ENCODE peak calls at places on chromosomes 11 and 22, in eight cellular contexts. One of them, this sample, is unnamed.

GRCh38 chr11:66619080-66619554 is 2.7 kb downstream of the RBM14 start:
- DNase-seq in CD8-positive, alpha-beta T cell: no peak
- DNase-seq in heart right ventricle: no peak
- DNase-seq in BE2C: no peak
- DNase-seq in breast epithelium: no peak
- DNase-seq in PC-9: no peak
- DNase-seq in endodermal cell: no peak
- DNase-seq in uterus: no peak
- DNase-seq in this sample: no peak

GRCh38 chr11:42407379-42407778 is 904.4 kb upstream of the API5 start:
- DNase-seq in breast epithelium: no peak
- DNase-seq in uterus: no peak
- DNase-seq in CD8-positive, alpha-beta T cell: no peak
- DNase-seq in BE2C: peak; percentile 59
- DNase-seq in endodermal cell: peak; percentile 96
- DNase-seq in PC-9: no peak
- DNase-seq in heart right ventricle: no peak
- DNase-seq in this sample: no peak

GRCh38 chr11:102361100-102362021 is 14.3 kb downstream of the BIRC2 start:
- DNase-seq in PC-9: no peak
- DNase-seq in endodermal cell: no peak
- DNase-seq in BE2C: no peak
- DNase-seq in CD8-positive, alpha-beta T cell: peak; percentile 56
- DNase-seq in heart right ventricle: no peak
- DNase-seq in uterus: no peak
- DNase-seq in breast epithelium: no peak
- DNase-seq in this sample: no peak

GRCh38 chr11:73194034-73194507 is 24.0 kb upstream of the P2RY2 start:
- DNase-seq in BE2C: no peak
- DNase-seq in endodermal cell: no peak
- DNase-seq in CD8-positive, alpha-beta T cell: no peak
- DNase-seq in heart right ventricle: no peak
- DNase-seq in uterus: no peak
- DNase-seq in PC-9: no peak
- DNase-seq in breast epithelium: no peak
- DNase-seq in this sample: no peak

GRCh38 chr11:113035708-113036107 is 74.5 kb downstream of the NCAM1 start:
- DNase-seq in breast epithelium: no peak
- DNase-seq in uterus: no peak
- DNase-seq in PC-9: no peak
- DNase-seq in CD8-positive, alpha-beta T cell: no peak
- DNase-seq in heart right ventricle: no peak
- DNase-seq in BE2C: no peak
- DNase-seq in endodermal cell: no peak
- DNase-seq in this sample: no peak

GRCh38 chr22:18068381-18068988 is 9.3 kb upstream of the PEX26 start:
- DNase-seq in breast epithelium: peak; percentile 68
- DNase-seq in endodermal cell: no peak
- DNase-seq in CD8-positive, alpha-beta T cell: no peak
- DNase-seq in heart right ventricle: no peak
- DNase-seq in PC-9: no peak
- DNase-seq in BE2C: no peak
- DNase-seq in uterus: peak; percentile 46
- DNase-seq in this sample: no peak

GRCh38 chr22:43707650-43708049 is 104.5 kb downstream of the EFCAB6 start:
- DNase-seq in uterus: no peak
- DNase-seq in endodermal cell: no peak
- DNase-seq in breast epithelium: no peak
- DNase-seq in heart right ventricle: no peak
- DNase-seq in PC-9: no peak
- DNase-seq in BE2C: no peak
- DNase-seq in CD8-positive, alpha-beta T cell: no peak
- DNase-seq in this sample: no peak

GRCh38 chr11:72072348-72072747 is 8.0 kb downstream of the NUMA1 start:
- DNase-seq in endodermal cell: no peak
- DNase-seq in PC-9: peak; percentile 97
- DNase-seq in CD8-positive, alpha-beta T cell: no peak
- DNase-seq in heart right ventricle: no peak
- DNase-seq in BE2C: no peak
- DNase-seq in breast epithelium: no peak
- DNase-seq in uterus: no peak
- DNase-seq in this sample: peak; percentile 42

GRCh38 chr11:111349191-111349695 is 29.8 kb downstream of the POU2AF1 start:
- DNase-seq in endodermal cell: no peak
- DNase-seq in heart right ventricle: no peak
- DNase-seq in breast epithelium: no peak
- DNase-seq in CD8-positive, alpha-beta T cell: no peak
- DNase-seq in PC-9: no peak
- DNase-seq in BE2C: no peak
- DNase-seq in uterus: no peak
- DNase-seq in this sample: no peak

GRCh38 chr11:18352581-18352980 is 30.2 kb downstream of the GTF2H1 start:
- DNase-seq in PC-9: no peak
- DNase-seq in breast epithelium: no peak
- DNase-seq in CD8-positive, alpha-beta T cell: no peak
- DNase-seq in BE2C: no peak
- DNase-seq in endodermal cell: no peak
- DNase-seq in uterus: no peak
- DNase-seq in heart right ventricle: no peak
- DNase-seq in this sample: no peak
- H3K36me3 ChIP-seq in PC-9: peaks cover 40% of the 10 kb centered on the region
- H3K36me3 ChIP-seq in breast epithelium: no peaks in the 10 kb centered on the region
- H3K36me3 ChIP-seq in CD8-positive, alpha-beta T cell: peaks cover 15% of the 10 kb centered on the region
- H3K36me3 ChIP-seq in BE2C: no peaks in the 10 kb centered on the region
- H3K36me3 ChIP-seq in endodermal cell: peaks cover 74% of the 10 kb centered on the region
- H3K36me3 ChIP-seq in uterus: no peaks in the 10 kb centered on the region
- H3K36me3 ChIP-seq in heart right ventricle: peaks cover 89% of the 10 kb centered on the region
- H3K36me3 ChIP-seq in this sample: no peaks in the 10 kb centered on the region

DNA sequence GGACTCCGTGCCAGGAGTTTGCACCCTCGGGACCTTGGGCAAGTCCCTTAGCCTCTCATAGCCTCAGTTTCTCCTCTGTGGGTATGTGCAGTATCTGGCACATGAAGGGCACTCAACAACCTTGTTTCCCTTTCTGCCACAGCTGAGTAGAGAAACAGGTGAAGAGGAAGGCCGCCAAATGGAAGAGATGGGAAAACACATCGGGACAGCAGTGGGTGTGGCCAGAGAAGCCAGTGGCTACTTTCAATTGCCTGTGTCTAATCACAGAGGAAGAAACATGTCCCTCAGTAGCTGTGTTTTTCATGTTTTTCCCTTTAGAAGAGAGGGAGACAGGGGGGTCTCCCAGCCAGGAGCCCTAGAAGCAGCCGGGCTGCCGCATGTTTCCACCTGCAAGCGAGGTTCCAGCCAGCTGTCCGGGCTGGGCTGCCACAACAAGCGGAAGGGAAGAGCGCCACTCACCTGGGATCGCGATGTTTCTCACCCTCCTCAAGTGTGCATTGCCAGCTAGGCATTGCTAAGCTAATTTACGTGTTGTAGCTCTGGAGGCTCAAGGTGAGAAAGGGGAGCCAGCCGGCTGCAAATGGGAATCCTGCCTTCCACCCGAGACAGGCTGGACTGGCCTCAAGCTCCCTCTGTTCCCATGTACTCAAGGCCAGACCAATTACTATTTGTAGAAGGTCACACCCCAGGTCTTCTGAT is 16.7 kb downstream of the ASPHD2 start:
- DNase-seq in PC-9: no peak
- DNase-seq in breast epithelium: no peak
- DNase-seq in uterus: no peak
- DNase-seq in BE2C: no peak
- DNase-seq in CD8-positive, alpha-beta T cell: no peak
- DNase-seq in endodermal cell: no peak
- DNase-seq in heart right ventricle: no peak
- DNase-seq in this sample: no peak
- TF ChIP-seq CTCF in PC-9: no peak
- TF ChIP-seq CTCF in breast epithelium: no peak
- TF ChIP-seq CTCF in uterus: no peak
- TF ChIP-seq CTCF in BE2C: no peak
- TF ChIP-seq CTCF in CD8-positive, alpha-beta T cell: no peak
- TF ChIP-seq CTCF in endodermal cell: no peak
- TF ChIP-seq CTCF in heart right ventricle: no peak
- TF ChIP-seq CTCF in this sample: no peak

GRCh38 chr22:35322126-35322525 is 22.4 kb downstream of the TOM1 start:
- DNase-seq in heart right ventricle: peak; percentile 50
- DNase-seq in uterus: no peak
- DNase-seq in BE2C: no peak
- DNase-seq in breast epithelium: no peak
- DNase-seq in CD8-positive, alpha-beta T cell: no peak
- DNase-seq in endodermal cell: no peak
- DNase-seq in PC-9: no peak
- DNase-seq in this sample: no peak
- H3K36me3 ChIP-seq in heart right ventricle: peaks cover 88% of the 10 kb centered on the region
- H3K36me3 ChIP-seq in uterus: no peaks in the 10 kb centered on the region
- H3K36me3 ChIP-seq in BE2C: peaks cover 27% of the 10 kb centered on the region
- H3K36me3 ChIP-seq in breast epithelium: peaks cover 5% of the 10 kb centered on the region
- H3K36me3 ChIP-seq in CD8-positive, alpha-beta T cell: peaks cover 51% of the 10 kb centered on the region
- H3K36me3 ChIP-seq in endodermal cell: peaks cover 27% of the 10 kb centered on the region
- H3K36me3 ChIP-seq in PC-9: peaks cover 26% of the 10 kb centered on the region
- H3K36me3 ChIP-seq in this sample: peaks cover 5% of the 10 kb centered on the region

GRCh38 chr11:121113611-121114010 is 12.6 kb downstream of the TECTA start:
- DNase-seq in PC-9: no peak
- DNase-seq in breast epithelium: no peak
- DNase-seq in endodermal cell: peak; percentile 7
- DNase-seq in BE2C: no peak
- DNase-seq in uterus: no peak
- DNase-seq in CD8-positive, alpha-beta T cell: no peak
- DNase-seq in heart right ventricle: no peak
- DNase-seq in this sample: no peak

GRCh38 chr11:121122328-121122727 is 21.3 kb downstream of the TECTA start:
- DNase-seq in heart right ventricle: no peak
- DNase-seq in endodermal cell: no peak
- DNase-seq in BE2C: no peak
- DNase-seq in PC-9: no peak
- DNase-seq in breast epithelium: no peak
- DNase-seq in CD8-positive, alpha-beta T cell: no peak
- DNase-seq in uterus: no peak
- DNase-seq in this sample: no peak

GRCh38 chr11:121123670-121124069 is 22.6 kb downstream of the TECTA start:
- DNase-seq in PC-9: no peak
- DNase-seq in heart right ventricle: no peak
- DNase-seq in uterus: no peak
- DNase-seq in endodermal cell: no peak
- DNase-seq in CD8-positive, alpha-beta T cell: no peak
- DNase-seq in breast epithelium: no peak
- DNase-seq in BE2C: no peak
- DNase-seq in this sample: no peak

GRCh38 chr11:121117753-121118152 is 16.7 kb downstream of the TECTA start:
- DNase-seq in heart right ventricle: no peak
- DNase-seq in breast epithelium: no peak
- DNase-seq in BE2C: no peak
- DNase-seq in endodermal cell: no peak
- DNase-seq in uterus: no peak
- DNase-seq in PC-9: no peak
- DNase-seq in CD8-positive, alpha-beta T cell: no peak
- DNase-seq in this sample: no peak

GRCh38 chr11:121119444-121119843 is 18.4 kb downstream of the TECTA start:
- DNase-seq in heart right ventricle: no peak
- DNase-seq in CD8-positive, alpha-beta T cell: no peak
- DNase-seq in uterus: no peak
- DNase-seq in BE2C: no peak
- DNase-seq in PC-9: no peak
- DNase-seq in breast epithelium: no peak
- DNase-seq in endodermal cell: no peak
- DNase-seq in this sample: no peak
- TF ChIP-seq CTCF in heart right ventricle: no peak
- TF ChIP-seq CTCF in CD8-positive, alpha-beta T cell: no peak
- TF ChIP-seq CTCF in uterus: no peak
- TF ChIP-seq CTCF in BE2C: peak; percentile 27
- TF ChIP-seq CTCF in PC-9: no peak
- TF ChIP-seq CTCF in breast epithelium: no peak
- TF ChIP-seq CTCF in endodermal cell: peak; percentile 62
- TF ChIP-seq CTCF in this sample: no peak

DNA sequence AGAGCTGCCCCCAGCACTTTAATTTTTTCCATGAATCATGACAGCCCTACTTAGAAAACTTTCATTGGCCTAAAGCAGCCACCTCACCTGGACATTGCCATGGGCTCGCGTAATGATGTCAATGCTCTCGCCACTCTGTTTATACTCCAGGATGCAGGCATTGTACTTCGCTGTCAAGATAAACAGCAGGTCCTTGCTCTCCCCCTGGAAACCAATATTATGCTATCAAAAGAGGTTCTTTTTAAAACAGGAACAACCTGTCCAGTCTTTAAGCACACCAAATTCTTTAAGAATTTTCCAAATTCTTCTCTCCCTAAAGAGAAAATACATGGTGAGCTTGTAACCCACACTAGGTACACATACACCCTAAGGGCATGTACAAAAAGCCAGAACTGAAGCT is 3.0 kb downstream of the DDB1 start:
- DNase-seq in breast epithelium: no peak
- DNase-seq in endodermal cell: no peak
- DNase-seq in CD8-positive, alpha-beta T cell: no peak
- DNase-seq in PC-9: no peak
- DNase-seq in BE2C: no peak
- DNase-seq in heart right ventricle: no peak
- DNase-seq in uterus: no peak
- DNase-seq in this sample: no peak
- H3K36me3 ChIP-seq in breast epithelium: peaks cover 6% of the 10 kb centered on the region
- H3K36me3 ChIP-seq in endodermal cell: peaks cover 53% of the 10 kb centered on the region
- H3K36me3 ChIP-seq in CD8-positive, alpha-beta T cell: peaks cover 31% of the 10 kb centered on the region
- H3K36me3 ChIP-seq in PC-9: peaks cover 25% of the 10 kb centered on the region
- H3K36me3 ChIP-seq in BE2C: peaks cover 21% of the 10 kb centered on the region
- H3K36me3 ChIP-seq in heart right ventricle: peaks cover 50% of the 10 kb centered on the region
- H3K36me3 ChIP-seq in uterus: no peaks in the 10 kb centered on the region
- H3K36me3 ChIP-seq in this sample: peaks cover 1% of the 10 kb centered on the region

GRCh38 chr22:45602004-45602733 is 69.5 kb upstream of the ATXN10 start:
- DNase-seq in PC-9: no peak
- DNase-seq in breast epithelium: no peak
- DNase-seq in CD8-positive, alpha-beta T cell: no peak
- DNase-seq in endodermal cell: no peak
- DNase-seq in BE2C: peak; percentile 75
- DNase-seq in heart right ventricle: no peak
- DNase-seq in uterus: no peak
- DNase-seq in this sample: no peak

GRCh38 chr22:45600791-45601730 is 70.6 kb upstream of the ATXN10 start:
- DNase-seq in BE2C: peak; percentile 56
- DNase-seq in heart right ventricle: no peak
- DNase-seq in PC-9: no peak
- DNase-seq in uterus: no peak
- DNase-seq in endodermal cell: no peak
- DNase-seq in CD8-positive, alpha-beta T cell: no peak
- DNase-seq in breast epithelium: no peak
- DNase-seq in this sample: no peak

GRCh38 chr22:45604239-45604711 is 67.4 kb upstream of the ATXN10 start:
- DNase-seq in uterus: no peak
- DNase-seq in CD8-positive, alpha-beta T cell: no peak
- DNase-seq in heart right ventricle: no peak
- DNase-seq in PC-9: peak; percentile 53
- DNase-seq in breast epithelium: peak; percentile 77
- DNase-seq in endodermal cell: no peak
- DNase-seq in BE2C: no peak
- DNase-seq in this sample: no peak

GRCh38 chr22:45603631-45604030 is 68.0 kb upstream of the ATXN10 start:
- DNase-seq in breast epithelium: no peak
- DNase-seq in uterus: no peak
- DNase-seq in heart right ventricle: no peak
- DNase-seq in endodermal cell: no peak
- DNase-seq in CD8-positive, alpha-beta T cell: no peak
- DNase-seq in BE2C: no peak
- DNase-seq in PC-9: no peak
- DNase-seq in this sample: no peak

GRCh38 chr22:45602824-45603301 is 68.8 kb upstream of the ATXN10 start:
- DNase-seq in BE2C: peak; percentile 95
- DNase-seq in breast epithelium: no peak
- DNase-seq in PC-9: peak; percentile 46
- DNase-seq in endodermal cell: peak; percentile 93
- DNase-seq in heart right ventricle: no peak
- DNase-seq in uterus: no peak
- DNase-seq in CD8-positive, alpha-beta T cell: no peak
- DNase-seq in this sample: no peak
- TF ChIP-seq CTCF in BE2C: no peak
- TF ChIP-seq CTCF in breast epithelium: no peak
- TF ChIP-seq CTCF in PC-9: no peak
- TF ChIP-seq CTCF in endodermal cell: no peak
- TF ChIP-seq CTCF in heart right ventricle: no peak
- TF ChIP-seq CTCF in uterus: no peak
- TF ChIP-seq CTCF in CD8-positive, alpha-beta T cell: no peak
- TF ChIP-seq CTCF in this sample: no peak